ENCODE peak calls at places on chromosomes 13 and 19, in seven cellular contexts. Q is gastrocnemius medialis, B is WTC11, M is tibial artery, R is omental fat pad, X is HFFc6, A is GM10248. K is an unnamed sample.

GRCh38 chr13:29676941-29677452 is 81.5 kb upstream of the SLC7A1 start:
- DNase-seq in A (no peak), B (no peak), M (no peak), X (peak), Q (no peak), R (no peak), K (no peak)

GRCh38 chr19:16782719-16783118 is 46.5 kb upstream of the SIN3B start:
- DNase-seq in Q (no peak), B (no peak), R (no peak), X (no peak), A (no peak), M (no peak), K (no peak)

GRCh38 chr13:97978661-97979450 is 25.4 kb downstream of the IPO5 start:
- DNase-seq in X (peak), A (no peak), B (no peak), Q (no peak), M (no peak), R (no peak), K (no peak)

GRCh38 chr19:41957838-41958366 is 1.2 kb downstream of the RABAC1 start:
- DNase-seq in Q (peak), B (peak), R (no peak), M (peak), X (peak), A (peak), K (no peak)

GRCh38 chr13:89294115-89294867 is 1623.1 kb downstream of the SLITRK5 start:
- DNase-seq in M (no peak), A (no peak), Q (no peak), X (no peak), B (no peak), R (no peak), K (no peak)

GRCh38 chr19:4577020-4577782 is 17.7 kb upstream of the SEMA6B start:
- DNase-seq in B (no peak), A (no peak), M (no peak), X (no peak), Q (no peak), R (no peak), K (no peak)

GRCh38 chr19:45460807-45461347 is 6.9 kb upstream of the FOSB start:
- DNase-seq in Q (no peak), B (no peak), R (no peak), X (no peak), A (no peak), M (no peak), K (no peak)

GRCh38 chr19:47369923-47370625 is 21.0 kb downstream of the DHX34 start:
- DNase-seq in R (no peak), Q (no peak), B (no peak), M (no peak), X (peak), A (no peak), K (no peak)

GRCh38 chr19:1590641-1591397 is 1.8 kb downstream of the MBD3 start:
- DNase-seq in R (no peak), A (peak), B (peak), Q (no peak), X (no peak), M (no peak), K (no peak)
- TF ChIP-seq CTCF in R (no peak), A (peak), B (no peak), Q (no peak), X (peak), M (no peak), K (no peak)

DNA sequence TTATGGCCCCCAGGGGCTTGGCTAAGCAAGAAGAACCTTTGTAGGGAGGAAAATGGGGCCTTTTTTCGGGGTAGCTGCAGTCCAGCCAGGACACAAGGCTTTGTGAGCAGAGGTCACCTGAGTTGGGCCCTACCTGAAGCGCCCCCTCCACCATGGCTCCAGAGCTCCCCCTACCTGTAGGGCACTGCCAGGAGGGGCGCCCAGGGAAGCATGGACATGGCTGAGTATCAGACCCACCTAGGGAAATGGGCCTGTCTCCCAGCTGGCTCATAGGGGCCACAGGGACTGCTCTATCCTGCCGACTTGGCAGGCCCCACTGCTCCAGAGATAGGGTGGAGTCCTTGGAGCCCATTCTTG is 9.0 kb upstream of the CEBPA start:
- DNase-seq in R (no peak), Q (no peak), X (no peak), B (peak), A (peak), M (no peak), K (no peak)
- TF ChIP-seq CTCF in R (no peak), Q (peak), X (peak), B (peak), A (peak), M (no peak), K (no peak)

GRCh38 chr13:70568571-70568970 is 460.3 kb upstream of the KLHL1 start:
- DNase-seq in X (peak), A (peak), M (no peak), R (no peak), Q (no peak), B (no peak), K (no peak)
- TF ChIP-seq CTCF in X (peak), A (peak), M (peak), R (no peak), Q (peak), B (peak), K (no peak)

GRCh38 chr19:57558525-57558924 is 1.1 kb downstream of the ZNF550 start:
- DNase-seq in M (no peak), X (peak), Q (no peak), B (no peak), R (no peak), A (no peak), K (no peak)
- TF ChIP-seq CTCF in M (no peak), X (no peak), Q (no peak), B (no peak), R (no peak), A (no peak), K (no peak)

GRCh38 chr13:79497852-79498251 is 16.9 kb downstream of the NDFIP2 start:
- DNase-seq in B (no peak), R (no peak), A (no peak), M (no peak), X (no peak), Q (no peak), K (no peak)
- TF ChIP-seq CTCF in B (no peak), R (no peak), A (no peak), M (no peak), X (no peak), Q (no peak), K (no peak)

GRCh38 chr19:37909661-37910199 is 2.7 kb downstream of the SIPA1L3 start:
- DNase-seq in A (no peak), B (no peak), M (no peak), X (no peak), R (no peak), Q (no peak), K (no peak)

GRCh38 chr19:37907735-37908066 is 693 bp downstream of the SIPA1L3 start:
- DNase-seq in B (no peak), X (no peak), R (no peak), M (no peak), A (no peak), Q (no peak), K (no peak)

GRCh38 chr19:37906868-37907734 is at the start of gene SIPA1L3:
- DNase-seq in M (peak), B (peak), Q (peak), X (peak), A (peak), R (peak), K (peak)

GRCh38 chr19:37903096-37903495 is 3.3 kb downstream of the WDR87 start:
- DNase-seq in M (no peak), A (no peak), Q (no peak), B (no peak), X (no peak), R (no peak), K (no peak)

GRCh38 chr19:37905936-37906867 is at the start of gene WDR87:
- DNase-seq in R (no peak), X (peak), Q (no peak), M (no peak), A (peak), B (peak), K (no peak)
- TF ChIP-seq CTCF in R (no peak), X (peak), Q (no peak), M (no peak), A (no peak), B (no peak), K (no peak)

DNA sequence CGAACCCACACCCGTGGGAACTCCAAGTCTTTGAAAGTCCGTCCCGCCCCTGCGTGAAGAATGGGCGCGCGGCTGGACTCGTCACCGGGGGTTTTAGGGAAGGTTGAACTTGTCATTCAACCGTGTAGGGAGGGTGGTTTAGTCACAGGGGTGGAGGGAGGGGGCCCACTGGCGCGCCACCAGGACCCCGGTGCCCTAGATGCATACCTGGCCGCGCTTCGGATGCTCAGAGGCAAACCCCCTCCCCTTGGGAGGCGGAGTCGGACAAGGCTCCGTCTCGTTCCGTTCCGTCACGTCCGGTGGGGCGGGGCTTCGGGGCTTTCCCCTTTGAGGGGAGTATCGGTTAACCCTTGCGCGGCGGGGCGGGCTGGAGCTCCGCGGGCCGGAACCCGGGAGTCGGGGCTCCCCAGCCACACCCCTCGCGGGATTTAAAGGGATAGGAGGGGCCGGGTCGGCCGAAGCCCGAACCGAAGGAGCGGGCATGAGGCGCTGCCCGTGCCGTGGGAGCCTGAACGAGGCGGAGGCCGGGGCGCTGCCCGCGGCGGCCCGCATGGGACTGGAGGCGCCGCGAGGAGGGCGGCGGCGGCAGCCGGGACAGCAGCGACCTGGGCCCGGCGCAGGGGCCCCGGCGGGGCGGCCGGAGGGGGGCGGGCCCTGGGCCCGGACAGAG is at the start of the genes COQ8B and ITPKC:
- DNase-seq in B (peak), A (peak), X (peak), Q (peak), R (peak), M (peak), K (peak)
- TF ChIP-seq CTCF in B (no peak), A (no peak), X (peak), Q (peak), R (no peak), M (peak), K (no peak)

GRCh38 chr13:103238441-103238840 is 172.2 kb upstream of the SLC10A2 start:
- DNase-seq in Q (no peak), X (no peak), M (no peak), B (no peak), A (no peak), R (no peak), K (no peak)

DNA sequence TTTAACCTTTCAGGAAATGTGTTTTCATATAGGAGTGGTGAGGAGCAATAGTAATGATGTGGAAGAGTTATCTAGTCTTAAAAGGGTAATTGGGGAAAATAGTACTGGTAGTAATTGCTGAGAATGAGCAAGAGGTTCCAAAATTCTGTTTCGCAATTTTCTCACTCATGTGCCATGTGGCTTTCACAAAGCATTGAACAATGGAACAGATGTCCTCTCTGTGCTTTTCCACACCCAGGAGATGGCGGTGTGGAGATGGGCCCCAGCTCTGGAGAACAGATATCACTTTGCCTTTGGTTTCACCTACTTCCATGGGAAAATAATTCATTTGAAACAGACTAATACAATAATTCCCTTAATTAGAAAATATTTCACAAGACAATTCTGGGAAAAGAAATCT is 170.0 kb upstream of the SLC10A2 start:
- DNase-seq in A (no peak), M (no peak), R (no peak), Q (no peak), B (no peak), X (no peak), K (no peak)
- TF ChIP-seq CTCF in A (no peak), M (no peak), R (no peak), Q (no peak), B (no peak), X (no peak), K (no peak)

DNA sequence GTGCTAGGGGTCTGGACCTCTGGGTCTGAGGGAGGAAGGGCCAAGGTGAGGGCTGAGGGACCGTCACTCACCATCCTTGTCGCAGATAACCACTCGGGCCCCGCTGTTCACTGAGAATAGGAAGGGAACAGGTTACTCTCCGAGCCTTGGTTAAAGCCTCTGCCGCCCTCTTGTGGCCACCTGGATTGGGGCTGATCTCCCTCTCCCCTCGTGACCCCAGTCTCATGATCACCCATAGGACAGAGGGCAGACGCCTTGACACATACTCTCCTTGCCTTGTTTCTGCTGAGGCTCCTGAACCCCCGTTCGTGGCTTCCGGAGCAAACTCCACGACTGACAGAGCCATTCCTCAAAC is 580 bp downstream of the HSD17B14 start:
- DNase-seq in M (peak), Q (peak), B (peak), R (peak), A (peak), X (peak), K (peak)
- TF ChIP-seq CTCF in M (peak), Q (peak), B (peak), R (no peak), A (peak), X (peak), K (peak)

K was measured in vagina.